ENCODE peak calls at places on chromosomes 3 and 15, in four cellular contexts. N is effector memory CD4-positive, alpha-beta T cell; T is mucosa of descending colon; J is cardiac muscle cell. H is an unnamed sample.

GRCh38 chr3:194714564-194714963 is 28.9 kb downstream of the FAM43A start:
- DNase-seq in N (no peak), T (no peak), J (no peak), H (no peak)

GRCh38 chr15:70535071-70535954 is 228.0 kb downstream of the UACA start:
- DNase-seq in N (peak; percentile 29), T (peak; percentile 42), J (no peak), H (no peak)

GRCh38 chr15:81754078-81754477 is 291.7 kb downstream of the MEX3B start:
- DNase-seq in N (no peak), T (no peak), J (peak; percentile 4), H (no peak)

GRCh38 chr3:43691120-43692002 is 623 bp downstream of the ABHD5 start:
- DNase-seq in N (peak; percentile 1), T (peak; percentile 87), J (peak; percentile 57), H (peak; percentile 74)

GRCh38 chr3:120646771-120647449 is 35.1 kb downstream of the HGD start:
- DNase-seq in N (no peak), T (no peak), J (peak; percentile 62), H (no peak)

GRCh38 chr3:24513463-24513862 is 18.8 kb upstream of the THRB start:
- DNase-seq in N (no peak), T (no peak), J (no peak), H (no peak)

GRCh38 chr15:25728816-25729215 is 134.3 kb downstream of the ATP10A start:
- DNase-seq in N (no peak), T (no peak), J (no peak), H (no peak)

GRCh38 chr3:149371001-149371722 is 6.3 kb downstream of the TM4SF1 start:
- DNase-seq in N (no peak), T (no peak), J (peak; percentile 58), H (no peak)

GRCh38 chr3:18080198-18080689 is 337.8 kb upstream of the TBC1D5 start:
- DNase-seq in N (no peak), T (no peak), J (peak; percentile 44), H (no peak)

GRCh38 chr3:23567917-23568316 is 237.8 kb upstream of the UBE2E1 start:
- DNase-seq in N (no peak), T (no peak), J (peak; percentile 89), H (no peak)

GRCh38 chr3:184558726-184559125 is 2.9 kb upstream of the EPHB3 start:
- DNase-seq in N (no peak), T (no peak), J (no peak), H (no peak)

GRCh38 chr3:30629736-30630135 is 23.3 kb downstream of the TGFBR2 start:
- DNase-seq in N (no peak), T (no peak), J (no peak), H (no peak)

GRCh38 chr3:102790742-102791141 is 355.9 kb downstream of the ZPLD1 start:
- DNase-seq in N (no peak), T (no peak), J (no peak), H (no peak)

GRCh38 chr15:97968380-97968779 is 7.9 kb downstream of the ARRDC4 start:
- DNase-seq in N (no peak), T (no peak), J (peak; percentile 78), H (no peak)

GRCh38 chr15:69723404-69724097 is 270.9 kb downstream of the RPLP1 start:
- DNase-seq in N (no peak), T (no peak), J (no peak), H (peak; percentile 77)

GRCh38 chr3:40290396-40290795 is 19.1 kb upstream of the EIF1B start:
- DNase-seq in N (no peak), T (peak; percentile 25), J (no peak), H (peak; percentile 77)

GRCh38 chr3:197000211-197000610 is 29.4 kb downstream of the MELTF start:
- DNase-seq in N (no peak), T (peak; percentile 7), J (peak; percentile 18), H (no peak)

GRCh38 chr3:65894679-65895078 is 144.0 kb downstream of the MAGI1 start:
- DNase-seq in N (no peak), T (no peak), J (peak; percentile 58), H (no peak)

GRCh38 chr3:41222508-41222907 is 23.2 kb downstream of the CTNNB1 start:
- DNase-seq in N (no peak), T (no peak), J (peak; percentile 30), H (no peak)

GRCh38 chr15:76979331-76979925 is 15.5 kb upstream of the PSTPIP1 start:
- DNase-seq in N (no peak), T (no peak), J (no peak), H (peak; percentile 39)

DNA sequence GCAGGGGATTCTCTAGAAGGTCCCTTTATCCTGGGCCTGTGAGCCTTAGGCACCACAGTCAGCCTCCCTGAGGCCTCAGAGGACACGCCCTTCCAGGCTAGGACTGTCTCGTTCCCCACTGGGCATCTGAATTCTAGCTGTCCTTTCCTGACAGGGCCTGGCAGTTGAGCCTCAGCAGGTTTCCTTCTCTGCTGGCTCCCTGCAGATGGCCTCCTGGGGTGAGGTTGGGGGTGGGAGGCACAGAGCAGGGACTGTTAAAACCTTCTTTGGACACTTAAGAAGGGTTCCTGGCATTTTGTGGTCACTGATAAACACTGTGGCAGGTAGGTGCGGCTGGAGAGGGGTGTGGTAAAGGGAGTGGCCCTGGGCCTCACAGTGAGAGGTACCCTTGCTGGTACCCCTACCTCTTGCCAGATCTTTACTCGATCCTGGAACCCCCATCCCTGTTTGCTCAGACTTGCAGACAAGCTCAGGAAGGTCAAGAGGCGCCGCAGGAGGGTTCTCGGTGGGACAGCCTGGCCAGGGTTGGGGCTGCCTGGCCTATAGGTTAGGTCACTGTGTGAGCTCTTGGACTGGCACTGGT is 8.5 kb downstream of the CLK3 start:
- DNase-seq in N (no peak), T (no peak), J (no peak), H (no peak)
- H3K4me1 ChIP-seq in N (no peaks in the 10 kb centered on the region), T (peaks cover 6% of the 10 kb centered on the region), J (no peaks in the 10 kb centered on the region), H (no peaks in the 10 kb centered on the region)

DNA sequence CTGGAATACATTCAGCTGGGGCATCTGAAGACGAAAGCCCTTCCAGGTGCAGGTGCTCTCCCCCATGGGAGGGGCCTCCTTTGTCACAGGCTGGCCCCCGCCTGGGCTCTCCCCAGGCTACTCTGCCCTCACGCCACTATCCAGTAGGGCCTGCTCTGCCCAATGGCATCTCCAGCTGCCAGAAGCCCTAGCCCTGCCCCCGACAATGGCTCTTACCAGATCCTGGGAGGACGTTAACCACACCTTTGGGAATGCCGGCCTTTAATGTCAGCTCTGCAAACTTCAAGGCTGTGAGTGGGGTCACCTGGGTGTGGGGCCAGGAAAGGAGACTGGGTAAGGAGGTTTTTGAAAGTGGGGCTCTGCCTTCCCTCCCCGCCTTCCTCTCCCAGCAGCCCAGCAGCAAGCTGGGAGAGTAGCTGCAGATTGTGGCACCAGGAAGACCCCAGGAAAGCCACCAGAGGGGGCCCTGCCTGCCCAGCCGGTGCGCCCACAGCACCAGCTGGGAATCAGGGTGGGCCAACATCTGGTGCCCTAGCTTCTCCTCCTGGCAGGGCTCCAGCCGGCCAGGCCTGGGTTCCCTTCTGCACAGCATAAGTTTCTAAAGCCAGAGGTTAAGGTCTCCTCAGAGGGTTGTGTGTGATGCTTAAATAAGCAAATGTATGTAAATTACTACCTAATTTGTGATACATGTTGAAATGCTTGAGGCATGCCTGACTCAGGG is 40.4 kb upstream of the SLC41A3 start:
- DNase-seq in N (no peak), T (peak; percentile 22), J (no peak), H (no peak)
- H3K4me3 ChIP-seq in N (no peak overlapping the region), T (no peak overlapping the region), J (no peak overlapping the region), H (no peak overlapping the region)

GRCh38 chr3:10389341-10389740 is 68.4 kb upstream of the SEC13 start:
- DNase-seq in N (no peak), T (no peak), J (no peak), H (no peak)
- H3K9me3 ChIP-seq in N (no peaks in the 10 kb centered on the region), T (peaks cover 6% of the 10 kb centered on the region), J (no peaks in the 10 kb centered on the region), H (peaks cover 10% of the 10 kb centered on the region)

GRCh38 chr15:73079570-73079969 is 27.3 kb downstream of the NEO1 start:
- DNase-seq in N (no peak), T (no peak), J (peak; percentile 30), H (no peak)

GRCh38 chr15:73081321-73081958 is 29.2 kb downstream of the NEO1 start:
- DNase-seq in N (no peak), T (no peak), J (peak; percentile 79), H (no peak)

GRCh38 chr15:73075151-73075859 is 23.0 kb downstream of the NEO1 start:
- DNase-seq in N (no peak), T (no peak), J (no peak), H (no peak)

GRCh38 chr15:73078291-73078690 is 26.0 kb downstream of the NEO1 start:
- DNase-seq in N (no peak), T (no peak), J (no peak), H (no peak)

GRCh38 chr15:73078722-73079121 is 26.5 kb downstream of the NEO1 start:
- DNase-seq in N (no peak), T (no peak), J (peak; percentile 93), H (no peak)
- H3K4me1 ChIP-seq in N (no peaks in the 10 kb centered on the region), T (peaks cover 40% of the 10 kb centered on the region), J (peaks cover 8% of the 10 kb centered on the region), H (peaks cover 1% of the 10 kb centered on the region)